ENCODE peak calls at places on chromosomes 5 and 9, in eight cellular contexts. M is LHCN-M2; B is activated CD8-positive, alpha-beta memory T cell treated with anti-CD3 and anti-CD28 coated beads, Interleukin-2, amount 50 U/mL, for 48 hours; F is endothelial cell; C is left cardiac atrium; Z is head of caudate nucleus; O is astrocyte; G is DMS53. I is an unnamed sample.

GRCh38 chr5:83474986-83475385 is 3.4 kb downstream of the VCAN start:
- DNase-seq in M (no peak), B (no peak), F (no peak), C (no peak), Z (no peak), O (no peak), G (peak), I (no peak)

GRCh38 chr9:4177970-4178758 is 121.7 kb downstream of the GLIS3 start:
- DNase-seq in M (no peak), B (no peak), F (no peak), C (no peak), Z (no peak), O (no peak), G (no peak), I (no peak)

GRCh38 chr5:39049298-39049697 is 24.9 kb downstream of the RICTOR start:
- DNase-seq in M (no peak), B (no peak), F (no peak), C (no peak), Z (no peak), O (no peak), G (no peak), I (no peak)

GRCh38 chr9:78821126-78821822 is 524.3 kb downstream of the PSAT1 start:
- DNase-seq in M (peak), B (no peak), F (peak), C (no peak), Z (no peak), O (no peak), G (peak), I (no peak)

GRCh38 chr5:144142030-144142825 is 28.2 kb downstream of the YIPF5 start:
- DNase-seq in M (peak), B (no peak), F (no peak), C (no peak), Z (no peak), O (peak), G (peak), I (no peak)

GRCh38 chr5:147813696-147814095 is 17.8 kb downstream of the SPINK1 start:
- DNase-seq in M (no peak), B (no peak), F (no peak), C (no peak), Z (no peak), O (no peak), G (no peak), I (no peak)

GRCh38 chr9:99405369-99405768 is 183.3 kb downstream of the SEC61B start:
- DNase-seq in M (no peak), B (no peak), F (no peak), C (no peak), Z (no peak), O (no peak), G (no peak), I (no peak)

GRCh38 chr5:149939572-149939971 is 5.0 kb downstream of the PDE6A start:
- DNase-seq in M (no peak), B (no peak), F (no peak), C (no peak), Z (no peak), O (no peak), G (no peak), I (no peak)

GRCh38 chr9:105251733-105252404 is 7.4 kb downstream of the SLC44A1 start:
- DNase-seq in M (no peak), B (no peak), F (no peak), C (no peak), Z (no peak), O (no peak), G (peak), I (no peak)

I was measured in osteocyte.